ENCODE peak calls at places on chromosomes 1 and 21, in ten cellular contexts. P is ovary, R is AG04450, L is psoas muscle, U is pancreas, D is dorsolateral prefrontal cortex, O is body of pancreas, I is IMR-90, B is left ventricle myocardium inferior, N is GM23338. J is an unnamed sample.

GRCh38 chr21:37008705-37009104 is 2.2 kb downstream of the RIPPLY3 start:
- DNase-seq in P (no peak), R (no peak), L (no peak), U (no peak), D (no peak), O (peak), I (no peak), B (no peak), N (peak), J (no peak)

GRCh38 chr1:10773376-10773775 is 23.1 kb downstream of the CASZ1 start:
- DNase-seq in P (no peak), R (no peak), L (peak), U (no peak), D (no peak), O (no peak), I (no peak), B (peak), N (no peak), J (no peak)

GRCh38 chr1:160653620-160654016 is 6.8 kb upstream of the SLAMF1 start:
- DNase-seq in P (no peak), R (no peak), L (no peak), U (no peak), D (no peak), O (no peak), I (no peak), B (no peak), N (no peak), J (no peak)

GRCh38 chr1:159076753-159077656 is at the start of gene AIM2:
- DNase-seq in P (no peak), R (no peak), L (no peak), U (no peak), D (no peak), O (peak), I (no peak), B (no peak), N (no peak), J (no peak)

GRCh38 chr1:228748431-228748830 is 13.2 kb downstream of the RHOU start:
- DNase-seq in P (no peak), R (no peak), L (no peak), U (no peak), D (no peak), O (no peak), I (no peak), B (no peak), N (no peak), J (no peak)

GRCh38 chr21:37711294-37711844 is 204.9 kb downstream of the KCNJ6 start:
- DNase-seq in P (no peak), R (no peak), L (no peak), U (no peak), D (no peak), O (no peak), I (no peak), B (no peak), N (no peak), J (no peak)

GRCh38 chr1:167109125-167109524 is 15.2 kb downstream of the STYXL2 start:
- DNase-seq in P (no peak), R (no peak), L (no peak), U (no peak), D (no peak), O (no peak), I (no peak), B (no peak), N (no peak), J (no peak)

GRCh38 chr1:15788624-15789301 is 18.7 kb downstream of the UQCRHL start:
- DNase-seq in P (no peak), R (no peak), L (no peak), U (no peak), D (no peak), O (no peak), I (peak), B (no peak), N (no peak), J (peak)

GRCh38 chr1:232553809-232554208 is 76.1 kb downstream of the SIPA1L2 start:
- DNase-seq in P (no peak), R (no peak), L (no peak), U (no peak), D (no peak), O (no peak), I (peak), B (no peak), N (no peak), J (peak)

GRCh38 chr1:223444411-223444810 is 51.2 kb downstream of the CCDC185 start:
- DNase-seq in P (no peak), R (no peak), L (no peak), U (no peak), D (no peak), O (no peak), I (no peak), B (no peak), N (no peak), J (no peak)
- H3K4me3 ChIP-seq in P (no peak), R (no peak), L (no peak), U (no peak), D (no peak), O (no peak), I (no peak), B (no peak), N (no peak), J (no peak)

DNA sequence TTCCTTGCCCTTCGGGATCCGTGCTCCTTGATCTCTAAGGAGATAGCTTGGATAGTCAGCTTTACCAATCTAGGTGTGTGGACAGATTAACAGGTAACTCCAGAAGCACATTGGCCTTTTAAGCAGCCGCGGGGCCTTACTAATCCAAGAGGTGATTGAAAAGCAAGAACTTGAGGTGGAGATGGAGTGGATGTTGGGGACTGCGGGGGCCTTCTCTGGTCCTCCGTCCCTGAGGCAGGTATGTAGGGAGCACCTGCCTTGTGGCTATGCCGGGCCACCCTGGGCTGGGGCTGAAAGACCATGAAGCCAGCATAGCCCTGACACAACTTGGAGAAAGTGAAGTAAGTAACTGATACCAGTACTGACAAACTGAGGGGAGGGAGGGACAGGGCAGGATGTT is 10.6 kb downstream of the SOX13 start:
- DNase-seq in P (no peak), R (no peak), L (no peak), U (peak), D (no peak), O (no peak), I (no peak), B (no peak), N (no peak), J (no peak)
- H3K27ac ChIP-seq in P (no peak), R (no peak), L (peak), U (peak), D (no peak), O (peak), I (no peak), B (peak), N (peak), J (peak)

GRCh38 chr1:199861020-199861795 is 166.3 kb upstream of the NR5A2 start:
- DNase-seq in P (no peak), R (no peak), L (no peak), U (no peak), D (no peak), O (no peak), I (no peak), B (no peak), N (no peak), J (no peak)
- TF ChIP-seq CTCF in P (no peak), R (no peak), L (no peak), U (no peak), D (no peak), O (no peak), I (no peak), B (no peak), N (no peak), J (no peak)

GRCh38 chr1:223611939-223612338 is 53.6 kb downstream of the CAPN8 start:
- DNase-seq in P (no peak), R (no peak), L (no peak), U (no peak), D (no peak), O (no peak), I (no peak), B (no peak), N (no peak), J (no peak)
- H3K4me3 ChIP-seq in P (no peak), R (no peak), L (no peak), U (no peak), D (no peak), O (no peak), I (no peak), B (no peak), N (no peak), J (no peak)

GRCh38 chr1:21955474-21956281 is 18.6 kb upstream of the HSPG2 start:
- DNase-seq in P (no peak), R (no peak), L (peak), U (no peak), D (no peak), O (no peak), I (no peak), B (no peak), N (peak), J (no peak)

GRCh38 chr1:21955058-21955457 is 17.9 kb upstream of the HSPG2 start:
- DNase-seq in P (no peak), R (no peak), L (peak), U (no peak), D (no peak), O (peak), I (no peak), B (peak), N (no peak), J (no peak)

GRCh38 chr1:21952806-21953514 is 15.8 kb upstream of the HSPG2 start:
- DNase-seq in P (no peak), R (no peak), L (peak), U (no peak), D (no peak), O (no peak), I (no peak), B (no peak), N (peak), J (no peak)

GRCh38 chr1:21961337-21961736 is 15.5 kb upstream of the CELA3B start:
- DNase-seq in P (no peak), R (no peak), L (no peak), U (no peak), D (no peak), O (no peak), I (no peak), B (no peak), N (no peak), J (no peak)

GRCh38 chr1:21956720-21957552 is 19.8 kb upstream of the HSPG2 start:
- DNase-seq in P (no peak), R (no peak), L (peak), U (peak), D (no peak), O (peak), I (peak), B (peak), N (peak), J (peak)
- H3K27ac ChIP-seq in P (no peak), R (no peak), L (peak), U (peak), D (no peak), O (peak), I (no peak), B (peak), N (no peak), J (no peak)

GRCh38 chr1:9079980-9080703 is 10.7 kb upstream of the SLC2A5 start:
- DNase-seq in P (no peak), R (no peak), L (no peak), U (no peak), D (no peak), O (no peak), I (no peak), B (no peak), N (no peak), J (no peak)

GRCh38 chr1:9080704-9081291 is 11.4 kb upstream of the SLC2A5 start:
- DNase-seq in P (no peak), R (no peak), L (no peak), U (no peak), D (no peak), O (no peak), I (no peak), B (no peak), N (no peak), J (no peak)

GRCh38 chr1:9078949-9079500 is 9.6 kb upstream of the SLC2A5 start:
- DNase-seq in P (peak), R (no peak), L (no peak), U (no peak), D (no peak), O (no peak), I (no peak), B (no peak), N (no peak), J (no peak)

GRCh38 chr1:9081473-9081872 is 12.0 kb upstream of the SLC2A5 start:
- DNase-seq in P (no peak), R (no peak), L (no peak), U (no peak), D (no peak), O (no peak), I (no peak), B (no peak), N (no peak), J (no peak)

GRCh38 chr1:9078035-9078948 is 8.9 kb upstream of the SLC2A5 start:
- DNase-seq in P (no peak), R (no peak), L (no peak), U (no peak), D (no peak), O (peak), I (peak), B (no peak), N (no peak), J (no peak)
- TF ChIP-seq CTCF in P (no peak), R (no peak), L (no peak), U (no peak), D (no peak), O (no peak), I (no peak), B (no peak), N (no peak), J (no peak)

DNA sequence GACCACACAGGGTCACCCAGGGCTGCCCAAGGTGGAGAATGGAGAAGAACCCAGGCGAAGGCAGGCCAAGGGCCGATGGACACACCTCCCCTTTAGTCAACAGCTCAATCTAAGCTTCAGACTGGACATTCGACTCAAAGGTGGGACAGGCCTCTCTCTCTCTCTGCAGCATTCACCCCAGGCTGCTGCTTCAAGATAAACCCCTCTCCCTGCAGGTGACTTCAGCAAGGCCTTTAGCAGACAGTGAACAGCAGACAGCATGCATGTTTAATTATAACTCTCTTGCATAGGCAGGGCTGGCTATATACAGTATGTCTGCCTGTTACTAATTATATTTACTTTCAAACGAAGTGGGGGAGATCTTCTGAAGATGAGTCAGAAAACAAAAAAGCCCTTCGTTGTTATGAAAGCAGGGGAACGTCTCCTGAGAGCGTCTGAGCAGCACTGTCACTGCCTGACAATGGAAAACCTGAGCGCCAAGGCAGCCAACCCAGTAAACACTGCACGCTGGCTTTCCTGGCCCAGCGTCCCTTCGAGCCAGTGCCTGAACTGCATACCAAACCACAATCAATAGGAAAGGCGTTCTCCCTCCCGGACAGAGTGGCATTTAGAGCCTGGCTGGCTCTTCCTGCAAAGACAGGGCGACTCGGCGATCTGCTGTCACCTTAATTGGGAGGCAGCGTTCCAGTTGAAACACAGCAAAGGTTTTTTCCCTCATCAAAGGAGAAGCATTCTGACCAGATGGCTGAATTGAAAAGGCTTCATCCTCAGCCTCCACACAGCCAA is 54.1 kb downstream of the TOMM20 start:
- DNase-seq in P (no peak), R (no peak), L (peak), U (peak), D (peak), O (peak), I (peak), B (peak), N (peak), J (peak)
- H3K4me3 ChIP-seq in P (no peak), R (peak), L (peak), U (no peak), D (peak), O (no peak), I (peak), B (peak), N (no peak), J (no peak)

GRCh38 chr21:41923641-41924342 is 30.0 kb downstream of the C2CD2 start:
- DNase-seq in P (peak), R (no peak), L (no peak), U (no peak), D (no peak), O (no peak), I (peak), B (peak), N (no peak), J (no peak)
- H3K27ac ChIP-seq in P (peak), R (peak), L (peak), U (peak), D (no peak), O (no peak), I (peak), B (peak), N (no peak), J (no peak)

J was measured in cardiac muscle cell.